ENCODE peak calls at places on chromosomes 4 and X, in four cellular contexts. P, Q, A and G are unnamed samples.

GRCh38 chrX:133258481-133258880 is 40.3 kb upstream of the TFDP3 start:
- DNase-seq in P (peak; percentile 3), Q (no peak), A (peak; percentile 68), G (no peak)

GRCh38 chrX:72620550-72621145 is 48.0 kb upstream of the HDAC8 start:
- DNase-seq in Q (peak; percentile 16), A (peak; percentile 89), P (peak; percentile 92), G (no peak)

GRCh38 chrX:134369576-134369975 is 90.4 kb upstream of the HPRT1 start:
- DNase-seq in A (no peak), P (no peak), Q (no peak), G (no peak)

GRCh38 chr4:102352774-102353173 is 7.5 kb upstream of the SLC39A8 start:
- DNase-seq in P (no peak), A (no peak), Q (no peak), G (no peak)

GRCh38 chr4:110586137-110586850 is 36.6 kb downstream of the PITX2 start:
- DNase-seq in A (peak; percentile 87), Q (no peak), P (peak; percentile 87), G (no peak)

GRCh38 chrX:151680805-151681204 is 14.5 kb upstream of the PRRG3 start:
- DNase-seq in A (peak; percentile 26), P (peak; percentile 46), Q (peak; percentile 49), G (peak; percentile 16)

GRCh38 chrX:24647257-24648058 is at the start of gene PCYT1B:
- DNase-seq in P (no peak), Q (peak; percentile 19), A (peak; percentile 61), G (peak; percentile 58)

GRCh38 chr4:1381181-1381621 is 25.0 kb downstream of the NKX1-1 start:
- DNase-seq in P (no peak), Q (no peak), A (no peak), G (no peak)

GRCh38 chr4:109162759-109163158 is 139.7 kb downstream of the COL25A1 start:
- DNase-seq in P (peak; percentile 4), A (no peak), Q (no peak), G (no peak)

GRCh38 chr4:73870260-73870659 is 1.1 kb downstream of the CXCL1 start:
- DNase-seq in A (no peak), P (no peak), Q (no peak), G (no peak)

GRCh38 chrX:122641136-122641535 is 542.9 kb upstream of the GRIA3 start:
- DNase-seq in P (peak; percentile 37), Q (no peak), A (peak; percentile 60), G (no peak)

GRCh38 chr4:19772581-19772980 is 479.1 kb upstream of the SLIT2 start:
- DNase-seq in A (no peak), Q (no peak), P (no peak), G (no peak)

GRCh38 chr4:109754093-109754857 is 24.4 kb upstream of the PLA2G12A start:
- DNase-seq in P (no peak), A (no peak), Q (no peak), G (no peak)

GRCh38 chr4:110631582-110632505 is 9.0 kb upstream of the PITX2 start:
- DNase-seq in Q (no peak), A (peak; percentile 28), P (no peak), G (no peak)

GRCh38 chrX:37543324-37543723 is 28.1 kb upstream of the LANCL3 start:
- DNase-seq in P (no peak), Q (no peak), A (no peak), G (no peak)

GRCh38 chr4:181046809-181047208 is 1196.4 kb upstream of the TENM3 start:
- DNase-seq in A (no peak), P (no peak), Q (no peak), G (no peak)

GRCh38 chrX:129622757-129623301 is 31.9 kb downstream of the APLN start:
- DNase-seq in A (no peak), P (no peak), Q (no peak), G (no peak)

GRCh38 chr4:52376107-52376704 is 282.9 kb downstream of the USP46 start:
- DNase-seq in Q (no peak), A (peak; percentile 73), P (peak; percentile 45), G (no peak)

GRCh38 chr4:56630876-56631666 is 50.0 kb downstream of the HOPX start:
- DNase-seq in P (no peak), A (peak; percentile 57), Q (no peak), G (no peak)

GRCh38 chrX:48492293-48492910 is 16.4 kb upstream of the PORCN start:
- DNase-seq in Q (no peak), A (peak; percentile 68), P (peak; percentile 24), G (no peak)

GRCh38 chr4:41514765-41515481 is 23.0 kb upstream of the LIMCH1 start:
- DNase-seq in Q (no peak), P (no peak), A (no peak), G (no peak)

GRCh38 chr4:145851516-145852201 is 87.0 kb downstream of the ZNF827 start:
- DNase-seq in P (no peak), Q (no peak), A (no peak), G (no peak)

GRCh38 chr4:156456830-156457229 is 503.2 kb upstream of the CTSO start:
- DNase-seq in P (no peak), Q (no peak), A (no peak), G (no peak)

GRCh38 chrX:121216979-121217378 is 169.6 kb downstream of the GLUD2 start:
- DNase-seq in P (no peak), Q (no peak), A (no peak), G (no peak)

GRCh38 chr4:112168719-112169500 is 23.7 kb downstream of the FAM241A start:
- DNase-seq in Q (no peak), A (no peak), P (no peak), G (no peak)

GRCh38 chr4:158769175-158769831 is 477 bp downstream of the FNIP2 start:
- DNase-seq in P (peak; percentile 67), Q (peak; percentile 7), A (peak; percentile 69), G (peak; percentile 40)

GRCh38 chr4:80208606-80209005 is 11.3 kb downstream of the PRDM8 start:
- DNase-seq in P (no peak), Q (no peak), A (no peak), G (no peak)

GRCh38 chrX:45445745-45446412 is 245.2 kb upstream of the DIPK2B start:
- DNase-seq in P (peak; percentile 98), Q (no peak), A (peak; percentile 82), G (no peak)

GRCh38 chr4:99679976-99680375 is 22.3 kb upstream of the C4orf54 start:
- DNase-seq in A (no peak), P (no peak), Q (no peak), G (no peak)